ENCODE peak calls at places on chromosome 7, in nine cellular contexts. One of them, this sample, is unnamed.
A peak's percentile ranks its signal among the peaks of the same experiment; 100 is the strongest.

GRCh38 chr7:112225006-112225405 is 18.5 kb downstream of the ZNF277 start:
- DNase-seq in upper lobe of right lung: no peak
- DNase-seq in RWPE2: no peak
- DNase-seq in hepatocyte: no peak
- DNase-seq in CD8-positive, alpha-beta T cell: no peak
- DNase-seq in cardiac muscle cell: no peak
- DNase-seq in lung: no peak
- DNase-seq in gastrocnemius medialis: no peak
- DNase-seq in heart left ventricle: no peak
- DNase-seq in this sample: no peak

GRCh38 chr7:70808876-70809275 is 323.1 kb upstream of the GALNT17 start:
- DNase-seq in RWPE2: no peak
- DNase-seq in gastrocnemius medialis: no peak
- DNase-seq in heart left ventricle: no peak
- DNase-seq in lung: no peak
- DNase-seq in upper lobe of right lung: no peak
- DNase-seq in hepatocyte: no peak
- DNase-seq in cardiac muscle cell: no peak
- DNase-seq in CD8-positive, alpha-beta T cell: no peak
- DNase-seq in this sample: no peak

GRCh38 chr7:73725703-73726466 is 6.4 kb upstream of the STX1A start:
- DNase-seq in CD8-positive, alpha-beta T cell: peak; percentile 98
- DNase-seq in RWPE2: no peak
- DNase-seq in upper lobe of right lung: peak; percentile 94
- DNase-seq in heart left ventricle: peak; percentile 82
- DNase-seq in gastrocnemius medialis: peak; percentile 64
- DNase-seq in lung: peak; percentile 91
- DNase-seq in cardiac muscle cell: peak; percentile 88
- DNase-seq in hepatocyte: peak; percentile 91
- DNase-seq in this sample: peak; percentile 79

GRCh38 chr7:47992446-47992845 is 13.0 kb upstream of the HUS1 start:
- DNase-seq in hepatocyte: no peak
- DNase-seq in upper lobe of right lung: no peak
- DNase-seq in RWPE2: no peak
- DNase-seq in lung: no peak
- DNase-seq in gastrocnemius medialis: no peak
- DNase-seq in heart left ventricle: no peak
- DNase-seq in cardiac muscle cell: no peak
- DNase-seq in CD8-positive, alpha-beta T cell: no peak
- DNase-seq in this sample: no peak

GRCh38 chr7:44278451-44279161 is 46.8 kb downstream of the CAMK2B start:
- DNase-seq in gastrocnemius medialis: peak; percentile 1
- DNase-seq in cardiac muscle cell: no peak
- DNase-seq in upper lobe of right lung: peak; percentile 58
- DNase-seq in lung: no peak
- DNase-seq in CD8-positive, alpha-beta T cell: no peak
- DNase-seq in RWPE2: no peak
- DNase-seq in heart left ventricle: no peak
- DNase-seq in hepatocyte: no peak
- DNase-seq in this sample: peak; percentile 34

GRCh38 chr7:97845622-97846203 is 26.5 kb downstream of the ASNS start:
- DNase-seq in cardiac muscle cell: peak; percentile 23
- DNase-seq in RWPE2: no peak
- DNase-seq in gastrocnemius medialis: no peak
- DNase-seq in hepatocyte: peak; percentile 35
- DNase-seq in upper lobe of right lung: no peak
- DNase-seq in heart left ventricle: no peak
- DNase-seq in CD8-positive, alpha-beta T cell: no peak
- DNase-seq in lung: no peak
- DNase-seq in this sample: no peak

GRCh38 chr7:129433823-129434171 is 435 bp upstream of the STRIP2 start:
- DNase-seq in lung: no peak
- DNase-seq in RWPE2: no peak
- DNase-seq in gastrocnemius medialis: no peak
- DNase-seq in heart left ventricle: no peak
- DNase-seq in upper lobe of right lung: no peak
- DNase-seq in cardiac muscle cell: no peak
- DNase-seq in hepatocyte: peak; percentile 66
- DNase-seq in CD8-positive, alpha-beta T cell: no peak
- DNase-seq in this sample: no peak

GRCh38 chr7:117322741-117323584 is at the start of gene WNT2:
- DNase-seq in hepatocyte: peak; percentile 23
- DNase-seq in cardiac muscle cell: peak; percentile 75
- DNase-seq in heart left ventricle: no peak
- DNase-seq in gastrocnemius medialis: no peak
- DNase-seq in CD8-positive, alpha-beta T cell: no peak
- DNase-seq in upper lobe of right lung: no peak
- DNase-seq in lung: no peak
- DNase-seq in RWPE2: no peak
- DNase-seq in this sample: no peak

GRCh38 chr7:80443336-80443735 is 68.5 kb downstream of the GNAT3 start:
- DNase-seq in heart left ventricle: no peak
- DNase-seq in hepatocyte: no peak
- DNase-seq in cardiac muscle cell: no peak
- DNase-seq in gastrocnemius medialis: no peak
- DNase-seq in CD8-positive, alpha-beta T cell: no peak
- DNase-seq in lung: no peak
- DNase-seq in RWPE2: no peak
- DNase-seq in upper lobe of right lung: no peak
- DNase-seq in this sample: no peak

GRCh38 chr7:93920496-93921189 is 892 bp upstream of the GNG11 start:
- DNase-seq in hepatocyte: no peak
- DNase-seq in heart left ventricle: no peak
- DNase-seq in upper lobe of right lung: no peak
- DNase-seq in cardiac muscle cell: no peak
- DNase-seq in gastrocnemius medialis: no peak
- DNase-seq in CD8-positive, alpha-beta T cell: no peak
- DNase-seq in lung: no peak
- DNase-seq in RWPE2: no peak
- DNase-seq in this sample: no peak

GRCh38 chr7:106068986-106069385 is 43.1 kb downstream of the SYPL1 start:
- DNase-seq in gastrocnemius medialis: no peak
- DNase-seq in upper lobe of right lung: no peak
- DNase-seq in hepatocyte: no peak
- DNase-seq in lung: no peak
- DNase-seq in CD8-positive, alpha-beta T cell: no peak
- DNase-seq in RWPE2: no peak
- DNase-seq in cardiac muscle cell: no peak
- DNase-seq in heart left ventricle: no peak
- DNase-seq in this sample: peak; percentile 11

GRCh38 chr7:29345590-29345989 is 151.0 kb downstream of the CHN2 start:
- DNase-seq in CD8-positive, alpha-beta T cell: peak; percentile 15
- DNase-seq in hepatocyte: peak; percentile 45
- DNase-seq in heart left ventricle: peak; percentile 40
- DNase-seq in lung: no peak
- DNase-seq in cardiac muscle cell: peak; percentile 63
- DNase-seq in upper lobe of right lung: peak; percentile 68
- DNase-seq in gastrocnemius medialis: no peak
- DNase-seq in RWPE2: no peak
- DNase-seq in this sample: peak; percentile 80

GRCh38 chr7:25949672-25950487 is 202.1 kb upstream of the NFE2L3 start:
- DNase-seq in lung: peak; percentile 36
- DNase-seq in RWPE2: no peak
- DNase-seq in cardiac muscle cell: peak; percentile 71
- DNase-seq in upper lobe of right lung: peak; percentile 70
- DNase-seq in gastrocnemius medialis: no peak
- DNase-seq in hepatocyte: peak; percentile 64
- DNase-seq in CD8-positive, alpha-beta T cell: no peak
- DNase-seq in heart left ventricle: no peak
- DNase-seq in this sample: peak; percentile 57

GRCh38 chr7:19294629-19295028 is 149.4 kb upstream of the FERD3L start:
- DNase-seq in gastrocnemius medialis: no peak
- DNase-seq in RWPE2: no peak
- DNase-seq in cardiac muscle cell: no peak
- DNase-seq in lung: no peak
- DNase-seq in CD8-positive, alpha-beta T cell: no peak
- DNase-seq in hepatocyte: peak; percentile 21
- DNase-seq in upper lobe of right lung: no peak
- DNase-seq in heart left ventricle: no peak
- DNase-seq in this sample: no peak

GRCh38 chr7:16660702-16661464 is 14.9 kb downstream of the BZW2 start:
- DNase-seq in cardiac muscle cell: peak; percentile 16
- DNase-seq in CD8-positive, alpha-beta T cell: no peak
- DNase-seq in hepatocyte: peak; percentile 57
- DNase-seq in gastrocnemius medialis: no peak
- DNase-seq in upper lobe of right lung: no peak
- DNase-seq in RWPE2: no peak
- DNase-seq in lung: no peak
- DNase-seq in heart left ventricle: no peak
- DNase-seq in this sample: no peak

GRCh38 chr7:140231779-140232491 is 55.2 kb upstream of the KDM7A start:
- DNase-seq in CD8-positive, alpha-beta T cell: peak; percentile 39
- DNase-seq in lung: no peak
- DNase-seq in hepatocyte: no peak
- DNase-seq in gastrocnemius medialis: no peak
- DNase-seq in upper lobe of right lung: no peak
- DNase-seq in RWPE2: no peak
- DNase-seq in cardiac muscle cell: no peak
- DNase-seq in heart left ventricle: no peak
- DNase-seq in this sample: no peak

GRCh38 chr7:79553811-79554555 is 100.5 kb upstream of the MAGI2 start:
- DNase-seq in hepatocyte: no peak
- DNase-seq in RWPE2: no peak
- DNase-seq in lung: no peak
- DNase-seq in gastrocnemius medialis: no peak
- DNase-seq in cardiac muscle cell: no peak
- DNase-seq in CD8-positive, alpha-beta T cell: no peak
- DNase-seq in upper lobe of right lung: no peak
- DNase-seq in heart left ventricle: no peak
- DNase-seq in this sample: no peak

GRCh38 chr7:19144661-19145428 is at the start of gene FERD3L:
- DNase-seq in upper lobe of right lung: no peak
- DNase-seq in CD8-positive, alpha-beta T cell: no peak
- DNase-seq in RWPE2: peak; percentile 31
- DNase-seq in lung: no peak
- DNase-seq in heart left ventricle: no peak
- DNase-seq in hepatocyte: no peak
- DNase-seq in cardiac muscle cell: peak; percentile 4
- DNase-seq in gastrocnemius medialis: no peak
- DNase-seq in this sample: no peak

GRCh38 chr7:50679218-50680007 is 103.3 kb downstream of the GRB10 start:
- DNase-seq in hepatocyte: peak; percentile 33
- DNase-seq in lung: no peak
- DNase-seq in heart left ventricle: no peak
- DNase-seq in gastrocnemius medialis: no peak
- DNase-seq in cardiac muscle cell: peak; percentile 42
- DNase-seq in upper lobe of right lung: no peak
- DNase-seq in RWPE2: no peak
- DNase-seq in CD8-positive, alpha-beta T cell: no peak
- DNase-seq in this sample: no peak

GRCh38 chr7:27808626-27809025 is 68.7 kb downstream of the TAX1BP1 start:
- DNase-seq in RWPE2: no peak
- DNase-seq in heart left ventricle: no peak
- DNase-seq in gastrocnemius medialis: no peak
- DNase-seq in hepatocyte: no peak
- DNase-seq in cardiac muscle cell: peak; percentile 7
- DNase-seq in upper lobe of right lung: no peak
- DNase-seq in lung: no peak
- DNase-seq in CD8-positive, alpha-beta T cell: no peak
- DNase-seq in this sample: no peak

GRCh38 chr7:97731736-97732370 is at the start of gene TAC1:
- DNase-seq in gastrocnemius medialis: no peak
- DNase-seq in hepatocyte: peak; percentile 35
- DNase-seq in CD8-positive, alpha-beta T cell: no peak
- DNase-seq in upper lobe of right lung: no peak
- DNase-seq in lung: no peak
- DNase-seq in heart left ventricle: peak; percentile 14
- DNase-seq in cardiac muscle cell: peak; percentile 54
- DNase-seq in RWPE2: no peak
- DNase-seq in this sample: no peak

GRCh38 chr7:35477609-35478008 is 217.3 kb downstream of the HERPUD2 start:
- DNase-seq in heart left ventricle: no peak
- DNase-seq in RWPE2: no peak
- DNase-seq in lung: no peak
- DNase-seq in hepatocyte: no peak
- DNase-seq in upper lobe of right lung: no peak
- DNase-seq in CD8-positive, alpha-beta T cell: no peak
- DNase-seq in cardiac muscle cell: no peak
- DNase-seq in gastrocnemius medialis: no peak
- DNase-seq in this sample: no peak

GRCh38 chr7:24152356-24152755 is 131.6 kb upstream of the NPY start:
- DNase-seq in RWPE2: no peak
- DNase-seq in CD8-positive, alpha-beta T cell: no peak
- DNase-seq in gastrocnemius medialis: no peak
- DNase-seq in upper lobe of right lung: no peak
- DNase-seq in cardiac muscle cell: no peak
- DNase-seq in heart left ventricle: no peak
- DNase-seq in hepatocyte: peak; percentile 47
- DNase-seq in lung: no peak
- DNase-seq in this sample: no peak

GRCh38 chr7:101885597-101885955 is 68.2 kb downstream of the CUX1 start:
- DNase-seq in lung: no peak
- DNase-seq in cardiac muscle cell: no peak
- DNase-seq in RWPE2: no peak
- DNase-seq in CD8-positive, alpha-beta T cell: no peak
- DNase-seq in hepatocyte: no peak
- DNase-seq in gastrocnemius medialis: no peak
- DNase-seq in upper lobe of right lung: no peak
- DNase-seq in heart left ventricle: no peak
- DNase-seq in this sample: no peak
- H3K4me1 ChIP-seq in lung: peaks cover 17% of the 10 kb centered on the region
- H3K4me1 ChIP-seq in cardiac muscle cell: peaks cover 20% of the 10 kb centered on the region
- H3K4me1 ChIP-seq in RWPE2: peaks cover 34% of the 10 kb centered on the region
- H3K4me1 ChIP-seq in CD8-positive, alpha-beta T cell: peaks cover 31% of the 10 kb centered on the region
- H3K4me1 ChIP-seq in hepatocyte: peaks cover 40% of the 10 kb centered on the region
- H3K4me1 ChIP-seq in gastrocnemius medialis: peaks cover 52% of the 10 kb centered on the region
- H3K4me1 ChIP-seq in upper lobe of right lung: peaks cover 33% of the 10 kb centered on the region
- H3K4me1 ChIP-seq in heart left ventricle: peaks cover 28% of the 10 kb centered on the region
- H3K4me1 ChIP-seq in this sample: peaks cover 8% of the 10 kb centered on the region

GRCh38 chr7:158442260-158442659 is 145.4 kb downstream of the PTPRN2 start:
- DNase-seq in CD8-positive, alpha-beta T cell: no peak
- DNase-seq in heart left ventricle: no peak
- DNase-seq in lung: no peak
- DNase-seq in upper lobe of right lung: no peak
- DNase-seq in hepatocyte: peak; percentile 35
- DNase-seq in cardiac muscle cell: no peak
- DNase-seq in RWPE2: no peak
- DNase-seq in gastrocnemius medialis: no peak
- DNase-seq in this sample: no peak
- TF ChIP-seq CTCF in CD8-positive, alpha-beta T cell: no peak
- TF ChIP-seq CTCF in heart left ventricle: no peak
- TF ChIP-seq CTCF in lung: no peak
- TF ChIP-seq CTCF in upper lobe of right lung: no peak
- TF ChIP-seq CTCF in hepatocyte: peak; percentile 40
- TF ChIP-seq CTCF in cardiac muscle cell: no peak
- TF ChIP-seq CTCF in RWPE2: peak; percentile 27
- TF ChIP-seq CTCF in gastrocnemius medialis: no peak
- TF ChIP-seq CTCF in this sample: no peak

GRCh38 chr7:40815022-40815421 is 680.2 kb downstream of the SUGCT start:
- DNase-seq in cardiac muscle cell: no peak
- DNase-seq in lung: no peak
- DNase-seq in RWPE2: no peak
- DNase-seq in gastrocnemius medialis: no peak
- DNase-seq in hepatocyte: no peak
- DNase-seq in heart left ventricle: no peak
- DNase-seq in CD8-positive, alpha-beta T cell: no peak
- DNase-seq in upper lobe of right lung: no peak
- DNase-seq in this sample: no peak
- H3K9me3 ChIP-seq in cardiac muscle cell: no peaks in the 10 kb centered on the region
- H3K9me3 ChIP-seq in lung: peaks cover 3% of the 10 kb centered on the region
- H3K9me3 ChIP-seq in RWPE2: no peaks in the 10 kb centered on the region
- H3K9me3 ChIP-seq in gastrocnemius medialis: no peaks in the 10 kb centered on the region
- H3K9me3 ChIP-seq in hepatocyte: peaks cover 4% of the 10 kb centered on the region
- H3K9me3 ChIP-seq in heart left ventricle: peaks cover 13% of the 10 kb centered on the region
- H3K9me3 ChIP-seq in CD8-positive, alpha-beta T cell: no peaks in the 10 kb centered on the region
- H3K9me3 ChIP-seq in upper lobe of right lung: no peaks in the 10 kb centered on the region
- H3K9me3 ChIP-seq in this sample: peaks cover 2% of the 10 kb centered on the region

GRCh38 chr7:100481466-100481865 is 2.3 kb upstream of the NYAP1 start:
- DNase-seq in hepatocyte: no peak
- DNase-seq in upper lobe of right lung: no peak
- DNase-seq in CD8-positive, alpha-beta T cell: no peak
- DNase-seq in gastrocnemius medialis: no peak
- DNase-seq in RWPE2: no peak
- DNase-seq in cardiac muscle cell: no peak
- DNase-seq in heart left ventricle: no peak
- DNase-seq in lung: no peak
- DNase-seq in this sample: no peak
- H3K4me1 ChIP-seq in hepatocyte: peaks cover 16% of the 10 kb centered on the region
- H3K4me1 ChIP-seq in upper lobe of right lung: peaks cover 22% of the 10 kb centered on the region
- H3K4me1 ChIP-seq in CD8-positive, alpha-beta T cell: peaks cover 31% of the 10 kb centered on the region
- H3K4me1 ChIP-seq in gastrocnemius medialis: peaks cover 24% of the 10 kb centered on the region
- H3K4me1 ChIP-seq in RWPE2: no peaks in the 10 kb centered on the region
- H3K4me1 ChIP-seq in cardiac muscle cell: peaks cover 34% of the 10 kb centered on the region
- H3K4me1 ChIP-seq in heart left ventricle: peaks cover 20% of the 10 kb centered on the region
- H3K4me1 ChIP-seq in lung: peaks cover 8% of the 10 kb centered on the region
- H3K4me1 ChIP-seq in this sample: peaks cover 27% of the 10 kb centered on the region